ENCODE peak calls at places on chromosomes 13 and 19, in eight cellular contexts. N is foreskin fibroblast, L is IMR-90, Y is brain microvascular endothelial cell, F is fibroblast of villous mesenchyme, M is AG10803, C is cardiac fibroblast, Q is tibial nerve. K is an unnamed sample.

GRCh38 chr13:93450226-93450625 is 223.6 kb downstream of the GPC6 start:
- DNase-seq in N (peak; percentile 52), L (peak; percentile 73), Y (no peak), F (peak; percentile 77), M (peak; percentile 65), C (peak; percentile 10), Q (no peak), K (peak; percentile 40)

GRCh38 chr19:10389863-10390262 is 9.5 kb upstream of the TYK2 start:
- DNase-seq in N (peak; percentile 41), L (no peak), Y (no peak), F (no peak), M (no peak), C (no peak), Q (no peak), K (no peak)

GRCh38 chr19:49441960-49442350 is 628 bp upstream of the SLC17A7 start:
- DNase-seq in N (no peak), L (no peak), Y (no peak), F (no peak), M (no peak), C (no peak), Q (no peak), K (no peak)

GRCh38 chr19:3187662-3188511 is 2.2 kb downstream of the NCLN start:
- DNase-seq in N (no peak), L (no peak), Y (no peak), F (no peak), M (no peak), C (no peak), Q (no peak), K (no peak)

GRCh38 chr19:30545752-30546151 is 173.6 kb downstream of the ZNF536 start:
- DNase-seq in N (no peak), L (no peak), Y (no peak), F (no peak), M (no peak), C (no peak), Q (no peak), K (no peak)

GRCh38 chr19:7852851-7853759 is 21.1 kb downstream of the PRR36 start:
- DNase-seq in N (peak; percentile 78), L (peak; percentile 41), Y (no peak), F (peak; percentile 58), M (peak; percentile 29), C (peak; percentile 64), Q (no peak), K (peak; percentile 48)

GRCh38 chr13:80550856-80551532 is 210.1 kb upstream of the SPRY2 start:
- DNase-seq in N (peak; percentile 54), L (no peak), Y (no peak), F (no peak), M (no peak), C (no peak), Q (no peak), K (no peak)

GRCh38 chr13:27770809-27771208 is 21.5 kb upstream of the GSX1 start:
- DNase-seq in N (peak; percentile 26), L (peak; percentile 13), Y (peak; percentile 8), F (peak; percentile 12), M (peak; percentile 12), C (peak; percentile 35), Q (no peak), K (peak; percentile 19)

GRCh38 chr13:20415694-20416107 is 110.0 kb downstream of the CRYL1 start:
- DNase-seq in N (no peak), L (no peak), Y (no peak), F (no peak), M (no peak), C (no peak), Q (no peak), K (no peak)

GRCh38 chr19:38210458-38210987 is 13.5 kb downstream of the DPF1 start:
- DNase-seq in N (peak; percentile 69), L (peak; percentile 28), Y (no peak), F (peak; percentile 56), M (no peak), C (no peak), Q (peak; percentile 19), K (peak; percentile 22)

GRCh38 chr19:15048885-15049541 is at the start of gene CASP14:
- DNase-seq in N (no peak), L (no peak), Y (no peak), F (no peak), M (no peak), C (no peak), Q (no peak), K (no peak)

GRCh38 chr13:103525530-103525929 is 459.3 kb upstream of the SLC10A2 start:
- DNase-seq in N (no peak), L (no peak), Y (no peak), F (no peak), M (no peak), C (no peak), Q (no peak), K (no peak)

GRCh38 chr13:45349438-45349837 is 8.5 kb upstream of the TPT1 start:
- DNase-seq in N (peak; percentile 63), L (peak; percentile 51), Y (no peak), F (peak; percentile 59), M (peak; percentile 48), C (peak; percentile 32), Q (no peak), K (no peak)

GRCh38 chr13:94112227-94112626 is 367.3 kb downstream of the DCT start:
- DNase-seq in N (peak; percentile 96), L (peak; percentile 98), Y (peak; percentile 88), F (peak; percentile 91), M (peak; percentile 96), C (peak; percentile 92), Q (peak; percentile 18), K (peak; percentile 97)

DNA sequence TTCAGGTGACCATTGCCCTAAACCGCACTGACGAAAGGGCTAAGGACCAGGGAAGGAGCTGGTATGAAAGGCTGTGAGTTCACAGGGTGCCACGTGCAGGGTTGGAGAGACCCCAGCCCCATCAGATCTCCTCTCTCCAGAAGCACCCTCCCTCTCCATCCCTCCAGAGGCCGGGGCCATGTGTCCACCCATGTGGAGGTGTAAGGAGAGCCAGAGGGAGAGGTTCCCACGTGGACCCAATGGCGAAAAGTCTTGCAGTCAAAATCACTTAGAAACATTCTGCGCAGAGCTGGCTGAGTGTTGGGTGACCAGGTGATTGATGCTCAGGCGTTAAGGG is 168.3 kb downstream of the COL4A1 start:
- DNase-seq in N (no peak), L (no peak), Y (no peak), F (no peak), M (no peak), C (no peak), Q (no peak), K (no peak)
- H3K4me3 ChIP-seq in N (peak overlapping the region; percentile 75), L (peak overlapping the region; percentile 56), Y (peak overlapping the region; percentile 53), F (peak overlapping the region; percentile 67), M (peak overlapping the region; percentile 68), C (peak overlapping the region; percentile 66), Q (peak overlapping the region; percentile 43), K (peak overlapping the region; percentile 74)

GRCh38 chr19:39671739-39672363 is 16.1 kb downstream of the LGALS16 start:
- DNase-seq in N (peak; percentile 63), L (peak; percentile 43), Y (peak; percentile 48), F (peak; percentile 47), M (peak; percentile 29), C (peak; percentile 75), Q (no peak), K (peak; percentile 66)
- TF ChIP-seq CTCF in N (peak; percentile 35), L (peak; percentile 56), Y (peak; percentile 64), F (peak; percentile 54), M (peak; percentile 62), C (peak; percentile 46), Q (peak; percentile 22), K (peak; percentile 47)

GRCh38 chr13:108115739-108116138 is 99.6 kb downstream of the LIG4 start:
- DNase-seq in N (no peak), L (no peak), Y (no peak), F (no peak), M (no peak), C (no peak), Q (no peak), K (no peak)

GRCh38 chr13:108121406-108121805 is 93.9 kb downstream of the LIG4 start:
- DNase-seq in N (no peak), L (no peak), Y (no peak), F (no peak), M (no peak), C (no peak), Q (no peak), K (no peak)

DNA sequence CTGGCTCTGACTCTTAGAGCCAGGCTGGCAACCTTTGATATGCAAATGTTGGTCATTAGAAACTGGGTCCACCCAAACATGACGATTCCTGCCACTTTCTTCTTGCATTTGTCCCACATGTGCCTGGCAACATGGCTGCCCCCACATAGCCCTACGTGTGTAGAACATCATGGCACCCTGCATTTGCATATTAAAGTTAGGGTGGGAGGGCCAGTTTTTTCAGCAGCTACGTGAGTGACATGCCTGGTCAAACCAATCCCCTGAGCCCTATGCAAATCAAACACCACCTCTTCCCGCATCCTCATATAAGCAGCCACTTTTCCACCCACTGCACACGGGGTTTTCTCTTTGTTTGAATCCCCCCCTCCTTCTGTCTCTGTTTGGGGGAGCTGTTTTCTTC is 95.0 kb downstream of the LIG4 start:
- DNase-seq in N (no peak), L (no peak), Y (no peak), F (no peak), M (no peak), C (no peak), Q (no peak), K (no peak)
- H3K4me3 ChIP-seq in N (no peak overlapping the region), L (no peak overlapping the region), Y (no peak overlapping the region), F (no peak overlapping the region), M (no peak overlapping the region), C (no peak overlapping the region), Q (no peak overlapping the region), K (no peak overlapping the region)

GRCh38 chr19:50908311-50908710 is 2.9 kb downstream of the KLK4 start:
- DNase-seq in N (no peak), L (no peak), Y (no peak), F (no peak), M (no peak), C (no peak), Q (no peak), K (no peak)

GRCh38 chr19:50910722-50911121 is 473 bp downstream of the KLK4 start:
- DNase-seq in N (no peak), L (no peak), Y (no peak), F (no peak), M (no peak), C (no peak), Q (no peak), K (no peak)

GRCh38 chr19:50902640-50903039 is 8.6 kb downstream of the KLK4 start:
- DNase-seq in N (no peak), L (no peak), Y (no peak), F (no peak), M (no peak), C (no peak), Q (no peak), K (no peak)

GRCh38 chr19:50909240-50910070 is 1.7 kb downstream of the KLK4 start:
- DNase-seq in N (peak; percentile 37), L (no peak), Y (peak; percentile 43), F (no peak), M (no peak), C (peak; percentile 48), Q (peak; percentile 31), K (no peak)

DNA sequence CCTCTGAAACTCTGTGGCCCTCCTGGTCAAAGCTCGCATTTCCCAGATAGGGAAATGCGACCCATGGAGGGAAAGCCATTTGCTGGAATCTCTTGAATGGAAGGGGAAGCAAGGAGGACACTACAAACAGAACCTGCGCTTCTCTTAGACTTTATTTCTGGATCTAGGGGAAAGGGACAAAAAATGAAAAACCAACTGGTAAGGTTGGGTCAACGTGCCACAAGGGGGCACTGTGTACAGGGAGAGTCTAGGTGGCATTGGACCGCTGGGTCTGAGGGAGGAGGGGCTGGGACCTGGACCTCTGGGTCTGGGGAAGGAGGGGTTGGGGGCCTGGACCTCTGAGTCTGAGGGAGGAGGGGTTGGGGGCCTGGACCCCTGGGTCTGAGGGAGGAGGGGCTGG is 5.0 kb downstream of the KLK4 start:
- DNase-seq in N (no peak), L (no peak), Y (no peak), F (no peak), M (no peak), C (no peak), Q (no peak), K (peak; percentile 12)
- TF ChIP-seq CTCF in N (peak; percentile 31), L (peak; percentile 23), Y (peak; percentile 30), F (peak; percentile 37), M (peak; percentile 40), C (peak; percentile 36), Q (peak; percentile 11), K (peak; percentile 58)